ENCODE peak calls at places on chromosome 2, in ten cellular contexts. One of them, this sample, is unnamed.
A peak's percentile ranks its signal among the peaks of the same experiment; 100 is the strongest.

GRCh38 chr2:168427451-168427850 is 28.6 kb upstream of the CERS6 start:
- DNase-seq in BJ: peak; percentile 63
- DNase-seq in psoas muscle: no peak
- DNase-seq in adrenal gland: no peak
- DNase-seq in AG04450: peak; percentile 66
- DNase-seq in fibroblast of lung: peak; percentile 91
- DNase-seq in cardiac muscle cell: no peak
- DNase-seq in OCI-LY7: no peak
- DNase-seq in Calu3: no peak
- DNase-seq in K562: no peak
- DNase-seq in this sample: no peak

GRCh38 chr2:53217250-53217649 is 550.4 kb upstream of the CHAC2 start:
- DNase-seq in Calu3: no peak
- DNase-seq in cardiac muscle cell: no peak
- DNase-seq in psoas muscle: no peak
- DNase-seq in fibroblast of lung: no peak
- DNase-seq in K562: no peak
- DNase-seq in OCI-LY7: no peak
- DNase-seq in AG04450: no peak
- DNase-seq in adrenal gland: no peak
- DNase-seq in BJ: no peak
- DNase-seq in this sample: no peak

GRCh38 chr2:18149660-18150246 is 271.3 kb downstream of the KCNS3 start:
- DNase-seq in adrenal gland: no peak
- DNase-seq in fibroblast of lung: peak; percentile 75
- DNase-seq in Calu3: no peak
- DNase-seq in cardiac muscle cell: peak; percentile 70
- DNase-seq in psoas muscle: no peak
- DNase-seq in K562: no peak
- DNase-seq in OCI-LY7: peak; percentile 64
- DNase-seq in BJ: no peak
- DNase-seq in AG04450: peak; percentile 30
- DNase-seq in this sample: peak; percentile 39

GRCh38 chr2:169999041-169999440 is 171.8 kb downstream of the UBR3 start:
- DNase-seq in AG04450: no peak
- DNase-seq in BJ: peak; percentile 14
- DNase-seq in psoas muscle: no peak
- DNase-seq in fibroblast of lung: no peak
- DNase-seq in K562: no peak
- DNase-seq in cardiac muscle cell: no peak
- DNase-seq in OCI-LY7: no peak
- DNase-seq in adrenal gland: no peak
- DNase-seq in Calu3: no peak
- DNase-seq in this sample: no peak

GRCh38 chr2:48725696-48726494 is 29.6 kb downstream of the LHCGR start:
- DNase-seq in fibroblast of lung: peak; percentile 33
- DNase-seq in AG04450: no peak
- DNase-seq in K562: no peak
- DNase-seq in psoas muscle: no peak
- DNase-seq in BJ: no peak
- DNase-seq in Calu3: no peak
- DNase-seq in cardiac muscle cell: peak; percentile 22
- DNase-seq in adrenal gland: no peak
- DNase-seq in OCI-LY7: no peak
- DNase-seq in this sample: no peak

GRCh38 chr2:239181074-239181581 is 219.7 kb downstream of the HDAC4 start:
- DNase-seq in OCI-LY7: no peak
- DNase-seq in BJ: no peak
- DNase-seq in fibroblast of lung: no peak
- DNase-seq in K562: no peak
- DNase-seq in adrenal gland: no peak
- DNase-seq in psoas muscle: no peak
- DNase-seq in AG04450: no peak
- DNase-seq in Calu3: no peak
- DNase-seq in cardiac muscle cell: no peak
- DNase-seq in this sample: no peak

GRCh38 chr2:47303341-47304148 is 99.4 kb upstream of the MSH2 start:
- DNase-seq in adrenal gland: no peak
- DNase-seq in psoas muscle: no peak
- DNase-seq in cardiac muscle cell: no peak
- DNase-seq in OCI-LY7: no peak
- DNase-seq in Calu3: no peak
- DNase-seq in fibroblast of lung: no peak
- DNase-seq in K562: no peak
- DNase-seq in AG04450: no peak
- DNase-seq in BJ: no peak
- DNase-seq in this sample: no peak

GRCh38 chr2:118857677-118858484 is 10.4 kb upstream of the EN1 start:
- DNase-seq in BJ: no peak
- DNase-seq in AG04450: no peak
- DNase-seq in fibroblast of lung: no peak
- DNase-seq in K562: no peak
- DNase-seq in adrenal gland: no peak
- DNase-seq in Calu3: no peak
- DNase-seq in OCI-LY7: no peak
- DNase-seq in psoas muscle: no peak
- DNase-seq in cardiac muscle cell: no peak
- DNase-seq in this sample: peak; percentile 23

GRCh38 chr2:117973498-117974082 is 40.3 kb downstream of the CCDC93 start:
- DNase-seq in OCI-LY7: no peak
- DNase-seq in fibroblast of lung: no peak
- DNase-seq in cardiac muscle cell: no peak
- DNase-seq in BJ: no peak
- DNase-seq in Calu3: no peak
- DNase-seq in AG04450: no peak
- DNase-seq in K562: no peak
- DNase-seq in adrenal gland: no peak
- DNase-seq in psoas muscle: no peak
- DNase-seq in this sample: no peak

GRCh38 chr2:101737478-101738240 is 40.2 kb downstream of the MAP4K4 start:
- DNase-seq in OCI-LY7: no peak
- DNase-seq in cardiac muscle cell: no peak
- DNase-seq in adrenal gland: no peak
- DNase-seq in psoas muscle: no peak
- DNase-seq in fibroblast of lung: no peak
- DNase-seq in AG04450: no peak
- DNase-seq in BJ: no peak
- DNase-seq in K562: no peak
- DNase-seq in Calu3: peak; percentile 45
- DNase-seq in this sample: no peak

GRCh38 chr2:99545622-99546021 is 55.8 kb upstream of the REV1 start:
- DNase-seq in K562: no peak
- DNase-seq in OCI-LY7: no peak
- DNase-seq in fibroblast of lung: no peak
- DNase-seq in BJ: no peak
- DNase-seq in AG04450: no peak
- DNase-seq in cardiac muscle cell: no peak
- DNase-seq in adrenal gland: no peak
- DNase-seq in psoas muscle: no peak
- DNase-seq in Calu3: no peak
- DNase-seq in this sample: no peak

GRCh38 chr2:29518010-29518409 is 402.8 kb downstream of the CLIP4 start:
- DNase-seq in Calu3: no peak
- DNase-seq in adrenal gland: no peak
- DNase-seq in fibroblast of lung: peak; percentile 34
- DNase-seq in K562: no peak
- DNase-seq in BJ: no peak
- DNase-seq in cardiac muscle cell: no peak
- DNase-seq in AG04450: no peak
- DNase-seq in OCI-LY7: no peak
- DNase-seq in psoas muscle: no peak
- DNase-seq in this sample: no peak

GRCh38 chr2:70608373-70608772 is 54.7 kb upstream of the TGFA start:
- DNase-seq in fibroblast of lung: no peak
- DNase-seq in psoas muscle: no peak
- DNase-seq in K562: no peak
- DNase-seq in BJ: no peak
- DNase-seq in cardiac muscle cell: no peak
- DNase-seq in adrenal gland: no peak
- DNase-seq in OCI-LY7: no peak
- DNase-seq in Calu3: peak; percentile 12
- DNase-seq in AG04450: no peak
- DNase-seq in this sample: no peak

GRCh38 chr2:151774506-151774905 is 40.2 kb upstream of the NEB start:
- DNase-seq in fibroblast of lung: peak; percentile 85
- DNase-seq in cardiac muscle cell: no peak
- DNase-seq in BJ: peak; percentile 75
- DNase-seq in adrenal gland: no peak
- DNase-seq in OCI-LY7: peak; percentile 18
- DNase-seq in Calu3: no peak
- DNase-seq in K562: no peak
- DNase-seq in AG04450: peak; percentile 29
- DNase-seq in psoas muscle: no peak
- DNase-seq in this sample: no peak

GRCh38 chr2:226798422-226799210 is 1.0 kb downstream of the IRS1 start:
- DNase-seq in K562: no peak
- DNase-seq in cardiac muscle cell: peak; percentile 53
- DNase-seq in BJ: no peak
- DNase-seq in OCI-LY7: peak; percentile 89
- DNase-seq in psoas muscle: peak; percentile 56
- DNase-seq in AG04450: no peak
- DNase-seq in adrenal gland: peak; percentile 57
- DNase-seq in fibroblast of lung: peak; percentile 68
- DNase-seq in Calu3: peak; percentile 58
- DNase-seq in this sample: peak; percentile 85

GRCh38 chr2:241798631-241799521 is 10.1 kb upstream of the NEU4 start:
- DNase-seq in Calu3: no peak
- DNase-seq in AG04450: no peak
- DNase-seq in fibroblast of lung: no peak
- DNase-seq in OCI-LY7: no peak
- DNase-seq in psoas muscle: peak; percentile 11
- DNase-seq in BJ: no peak
- DNase-seq in cardiac muscle cell: no peak
- DNase-seq in adrenal gland: peak; percentile 11
- DNase-seq in K562: peak; percentile 2
- DNase-seq in this sample: peak; percentile 14

GRCh38 chr2:133146893-133147292 is 421.4 kb downstream of the NCKAP5 start:
- DNase-seq in AG04450: no peak
- DNase-seq in adrenal gland: no peak
- DNase-seq in BJ: no peak
- DNase-seq in cardiac muscle cell: no peak
- DNase-seq in OCI-LY7: no peak
- DNase-seq in K562: no peak
- DNase-seq in Calu3: no peak
- DNase-seq in fibroblast of lung: peak; percentile 25
- DNase-seq in psoas muscle: no peak
- DNase-seq in this sample: no peak
- TF ChIP-seq CTCF in AG04450: peak; percentile 4
- TF ChIP-seq CTCF in adrenal gland: no peak
- TF ChIP-seq CTCF in BJ: no peak
- TF ChIP-seq CTCF in cardiac muscle cell: no peak
- TF ChIP-seq CTCF in OCI-LY7: no peak
- TF ChIP-seq CTCF in K562: no peak
- TF ChIP-seq CTCF in Calu3: no peak
- TF ChIP-seq CTCF in fibroblast of lung: peak; percentile 8
- TF ChIP-seq CTCF in psoas muscle: no peak
- TF ChIP-seq CTCF in this sample: no peak

DNA sequence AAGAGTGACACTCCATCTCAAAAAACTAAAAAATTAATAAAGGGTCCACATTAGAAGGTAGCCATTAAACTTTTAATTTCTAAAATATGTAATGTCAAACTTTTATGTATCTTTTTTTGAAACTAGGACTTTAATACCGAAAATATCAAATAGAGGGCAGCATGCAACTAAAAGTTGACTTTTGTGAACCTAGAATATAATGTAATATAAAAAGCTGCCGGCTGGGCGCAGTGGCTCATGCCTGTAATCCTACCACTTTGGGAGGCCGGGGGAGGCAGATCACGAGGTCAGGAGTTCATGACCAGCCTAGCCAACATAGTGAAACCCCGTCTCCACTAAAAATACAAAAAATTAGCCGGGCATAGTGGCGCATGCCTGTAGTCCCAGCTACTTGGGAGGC is 62.8 kb downstream of the INO80D start:
- DNase-seq in AG04450: no peak
- DNase-seq in K562: no peak
- DNase-seq in fibroblast of lung: peak; percentile 13
- DNase-seq in adrenal gland: no peak
- DNase-seq in psoas muscle: no peak
- DNase-seq in OCI-LY7: no peak
- DNase-seq in BJ: no peak
- DNase-seq in Calu3: no peak
- DNase-seq in cardiac muscle cell: no peak
- DNase-seq in this sample: no peak
- TF ChIP-seq CTCF in AG04450: peak; percentile 30
- TF ChIP-seq CTCF in K562: no peak
- TF ChIP-seq CTCF in fibroblast of lung: no peak
- TF ChIP-seq CTCF in adrenal gland: no peak
- TF ChIP-seq CTCF in psoas muscle: no peak
- TF ChIP-seq CTCF in OCI-LY7: peak; percentile 30
- TF ChIP-seq CTCF in BJ: no peak
- TF ChIP-seq CTCF in Calu3: no peak
- TF ChIP-seq CTCF in cardiac muscle cell: peak; percentile 4
- TF ChIP-seq CTCF in this sample: no peak

DNA sequence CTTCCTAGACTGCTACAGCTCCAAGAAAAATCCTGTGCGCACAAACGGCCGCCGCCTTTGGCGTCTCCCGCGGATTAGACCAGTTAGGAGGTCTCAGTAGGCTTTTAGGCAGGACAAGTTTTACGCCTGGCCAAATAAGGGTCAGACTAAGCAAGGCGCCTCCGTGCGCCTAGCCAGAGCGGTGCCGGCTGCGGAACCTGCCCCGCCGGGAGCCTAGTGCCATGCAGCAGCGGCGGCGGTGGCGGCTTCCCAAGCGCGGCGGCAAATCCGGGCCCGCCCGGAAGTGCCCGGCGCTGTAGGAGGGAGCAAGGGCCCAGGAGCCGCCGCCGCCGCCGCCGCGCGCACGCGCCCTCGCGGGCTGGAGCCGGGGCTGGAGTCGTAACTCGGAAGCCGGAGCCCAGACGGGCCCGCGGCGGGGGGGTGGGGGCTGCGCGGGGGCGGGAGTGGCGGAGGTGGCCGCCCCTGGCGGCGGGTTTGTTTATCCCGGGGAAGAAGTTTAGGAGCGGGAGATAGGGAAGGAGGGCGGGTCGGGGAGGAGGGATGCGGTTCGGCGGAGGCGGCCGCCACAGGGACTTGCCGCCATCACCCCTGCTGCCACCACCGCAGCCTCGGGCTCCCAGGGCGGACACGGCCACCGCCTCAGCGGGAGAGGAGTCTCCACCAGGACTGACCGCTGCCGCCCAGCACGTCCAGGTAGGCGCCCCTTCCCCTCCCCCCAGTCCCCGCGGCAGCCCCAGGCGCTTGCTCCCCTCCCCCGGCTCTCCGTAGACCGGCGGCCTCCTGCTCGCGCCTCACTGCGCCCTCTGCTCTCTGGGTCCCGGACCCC is at the start of gene SPOPL:
- DNase-seq in K562: peak; percentile 96
- DNase-seq in psoas muscle: peak; percentile 94
- DNase-seq in cardiac muscle cell: peak; percentile 92
- DNase-seq in adrenal gland: peak; percentile 95
- DNase-seq in fibroblast of lung: peak; percentile 80
- DNase-seq in OCI-LY7: peak; percentile 85
- DNase-seq in Calu3: peak; percentile 95
- DNase-seq in BJ: peak; percentile 18
- DNase-seq in AG04450: peak; percentile 38
- DNase-seq in this sample: peak; percentile 94
- TF ChIP-seq CTCF in K562: peak; percentile 6
- TF ChIP-seq CTCF in psoas muscle: peak; percentile 40
- TF ChIP-seq CTCF in cardiac muscle cell: no peak
- TF ChIP-seq CTCF in adrenal gland: peak; percentile 17
- TF ChIP-seq CTCF in fibroblast of lung: no peak
- TF ChIP-seq CTCF in OCI-LY7: no peak
- TF ChIP-seq CTCF in Calu3: peak; percentile 35
- TF ChIP-seq CTCF in BJ: no peak
- TF ChIP-seq CTCF in AG04450: no peak
- TF ChIP-seq CTCF in this sample: no peak

GRCh38 chr2:96757477-96757860 is 3.2 kb upstream of the CNNM4 start:
- DNase-seq in cardiac muscle cell: no peak
- DNase-seq in K562: no peak
- DNase-seq in adrenal gland: no peak
- DNase-seq in psoas muscle: no peak
- DNase-seq in fibroblast of lung: no peak
- DNase-seq in BJ: no peak
- DNase-seq in Calu3: no peak
- DNase-seq in AG04450: no peak
- DNase-seq in OCI-LY7: no peak
- DNase-seq in this sample: no peak
- TF ChIP-seq CTCF in cardiac muscle cell: no peak
- TF ChIP-seq CTCF in K562: no peak
- TF ChIP-seq CTCF in adrenal gland: no peak
- TF ChIP-seq CTCF in psoas muscle: no peak
- TF ChIP-seq CTCF in fibroblast of lung: no peak
- TF ChIP-seq CTCF in BJ: no peak
- TF ChIP-seq CTCF in Calu3: no peak
- TF ChIP-seq CTCF in AG04450: no peak
- TF ChIP-seq CTCF in OCI-LY7: peak; percentile 4
- TF ChIP-seq CTCF in this sample: no peak

This sample was measured in GM13977.